ENCODE peak calls at places on chromosome 14, in nine cellular contexts. I is coronary artery, Z is kidney, K is fibroblast of lung, R is left ventricle myocardium inferior, X is heart right ventricle, Y is A673, U is hepatocyte, P is upper lobe of left lung. C is an unnamed sample.

GRCh38 chr14:71324767-71325272 is 417.6 kb downstream of the PCNX1 start:
- DNase-seq in I (no peak), R (no peak), K (peak), Z (no peak), P (peak), Y (peak), X (no peak), U (peak), C (no peak)

GRCh38 chr14:100827751-100828447 is 2.0 kb downstream of the MEG3 start:
- DNase-seq in K (peak), Y (no peak), R (no peak), Z (peak), U (no peak), P (no peak), X (no peak), I (no peak), C (no peak)

GRCh38 chr14:50311337-50311973 is 574 bp downstream of the L2HGDH start:
- DNase-seq in Z (no peak), R (no peak), Y (peak), K (no peak), I (no peak), U (no peak), P (no peak), X (no peak), C (no peak)

GRCh38 chr14:23160924-23161522 is 22.4 kb downstream of the SLC7A8 start:
- DNase-seq in K (peak), Y (peak), Z (peak), I (no peak), R (no peak), U (peak), P (peak), X (no peak), C (peak)

GRCh38 chr14:36281309-36281708 is 39.1 kb downstream of the MBIP start:
- DNase-seq in U (no peak), R (no peak), Y (peak), I (no peak), P (no peak), X (no peak), Z (no peak), K (no peak), C (no peak)

GRCh38 chr14:104305511-104306449 is 167.4 kb downstream of the KIF26A start:
- DNase-seq in P (no peak), Y (no peak), R (peak), X (no peak), U (no peak), Z (peak), K (no peak), I (no peak), C (peak)

GRCh38 chr14:21039585-21040369 is 2.4 kb upstream of the RNASE7 start:
- DNase-seq in X (no peak), Z (no peak), K (peak), U (peak), I (no peak), R (no peak), P (peak), Y (peak), C (peak)

GRCh38 chr14:32509632-32510187 is 180.6 kb downstream of the AKAP6 start:
- DNase-seq in X (no peak), Z (peak), I (peak), P (no peak), R (peak), Y (no peak), K (peak), U (peak), C (no peak)

GRCh38 chr14:65025818-65026217 is 39.1 kb downstream of the FNTB start:
- DNase-seq in Z (no peak), P (no peak), R (no peak), U (no peak), K (no peak), I (no peak), Y (no peak), X (no peak), C (no peak)

GRCh38 chr14:52110441-52111086 is 41.7 kb upstream of the NID2 start:
- DNase-seq in Z (no peak), I (no peak), P (no peak), X (no peak), K (peak), Y (no peak), R (no peak), U (no peak), C (no peak)

GRCh38 chr14:71320734-71321555 is 413.7 kb downstream of the PCNX1 start:
- DNase-seq in Z (peak), Y (peak), K (peak), I (peak), U (peak), X (peak), R (peak), P (peak), C (peak)

GRCh38 chr14:71363961-71364360 is 456.7 kb downstream of the PCNX1 start:
- DNase-seq in P (no peak), Y (peak), I (no peak), K (peak), U (peak), Z (no peak), R (no peak), X (no peak), C (no peak)

GRCh38 chr14:76877871-76878270 is 51.7 kb downstream of the LRRC74A start:
- DNase-seq in K (no peak), X (no peak), R (no peak), Z (no peak), P (no peak), U (no peak), Y (no peak), I (no peak), C (no peak)

GRCh38 chr14:54627718-54628345 is 60.9 kb downstream of the SAMD4A start:
- DNase-seq in X (peak), K (peak), Y (peak), R (peak), U (peak), Z (peak), P (no peak), I (peak), C (peak)

GRCh38 chr14:34649344-34649743 is 19.4 kb upstream of the SNX6 start:
- DNase-seq in U (no peak), P (no peak), R (no peak), K (peak), I (no peak), Z (no peak), Y (no peak), X (no peak), C (no peak)

GRCh38 chr14:32129124-32129523 is 52.0 kb downstream of the ARHGAP5 start:
- DNase-seq in Z (no peak), Y (no peak), K (peak), U (no peak), P (no peak), R (no peak), X (no peak), I (no peak), C (no peak)

GRCh38 chr14:58587271-58587670 is 50.5 kb upstream of the DACT1 start:
- DNase-seq in Z (no peak), I (no peak), U (no peak), K (peak), R (no peak), Y (no peak), X (no peak), P (no peak), C (no peak)

GRCh38 chr14:106564058-106564643 is 1037.8 kb downstream of the TMEM121 start:
- DNase-seq in K (no peak), I (no peak), U (no peak), X (no peak), Y (peak), R (no peak), Z (no peak), P (no peak), C (peak)

GRCh38 chr14:88669346-88669745 is 106.5 kb downstream of the ZC3H14 start:
- DNase-seq in Y (no peak), U (no peak), R (no peak), I (no peak), Z (no peak), X (no peak), K (no peak), P (no peak), C (no peak)

GRCh38 chr14:88667555-88668273 is 104.9 kb downstream of the ZC3H14 start:
- DNase-seq in K (peak), Y (peak), Z (no peak), P (peak), U (peak), I (no peak), X (no peak), R (no peak), C (no peak)

GRCh38 chr14:88668448-88669116 is 105.7 kb downstream of the ZC3H14 start:
- DNase-seq in U (no peak), K (no peak), P (no peak), Z (no peak), Y (no peak), X (no peak), I (no peak), R (no peak), C (no peak)
- H3K27ac ChIP-seq in U (no peak), K (no peak), P (no peak), Z (no peak), Y (no peak), X (no peak), I (no peak), R (no peak), C (peak)

GRCh38 chr14:75226755-75227544 is 50.5 kb upstream of the TMED10 start:
- DNase-seq in Z (no peak), I (no peak), P (no peak), K (no peak), U (no peak), R (no peak), Y (no peak), X (no peak), C (no peak)

GRCh38 chr14:75232597-75232996 is 46.0 kb upstream of the FOS start:
- DNase-seq in U (no peak), R (no peak), X (no peak), I (no peak), Z (peak), P (peak), Y (no peak), K (no peak), C (no peak)

GRCh38 chr14:75231320-75231719 is 47.3 kb upstream of the FOS start:
- DNase-seq in Y (no peak), Z (peak), P (no peak), K (no peak), U (no peak), R (no peak), I (no peak), X (no peak), C (no peak)

GRCh38 chr14:75229576-75229922 is 49.1 kb upstream of the FOS start:
- DNase-seq in Z (peak), X (no peak), R (no peak), U (no peak), K (no peak), Y (peak), P (no peak), I (no peak), C (no peak)

DNA sequence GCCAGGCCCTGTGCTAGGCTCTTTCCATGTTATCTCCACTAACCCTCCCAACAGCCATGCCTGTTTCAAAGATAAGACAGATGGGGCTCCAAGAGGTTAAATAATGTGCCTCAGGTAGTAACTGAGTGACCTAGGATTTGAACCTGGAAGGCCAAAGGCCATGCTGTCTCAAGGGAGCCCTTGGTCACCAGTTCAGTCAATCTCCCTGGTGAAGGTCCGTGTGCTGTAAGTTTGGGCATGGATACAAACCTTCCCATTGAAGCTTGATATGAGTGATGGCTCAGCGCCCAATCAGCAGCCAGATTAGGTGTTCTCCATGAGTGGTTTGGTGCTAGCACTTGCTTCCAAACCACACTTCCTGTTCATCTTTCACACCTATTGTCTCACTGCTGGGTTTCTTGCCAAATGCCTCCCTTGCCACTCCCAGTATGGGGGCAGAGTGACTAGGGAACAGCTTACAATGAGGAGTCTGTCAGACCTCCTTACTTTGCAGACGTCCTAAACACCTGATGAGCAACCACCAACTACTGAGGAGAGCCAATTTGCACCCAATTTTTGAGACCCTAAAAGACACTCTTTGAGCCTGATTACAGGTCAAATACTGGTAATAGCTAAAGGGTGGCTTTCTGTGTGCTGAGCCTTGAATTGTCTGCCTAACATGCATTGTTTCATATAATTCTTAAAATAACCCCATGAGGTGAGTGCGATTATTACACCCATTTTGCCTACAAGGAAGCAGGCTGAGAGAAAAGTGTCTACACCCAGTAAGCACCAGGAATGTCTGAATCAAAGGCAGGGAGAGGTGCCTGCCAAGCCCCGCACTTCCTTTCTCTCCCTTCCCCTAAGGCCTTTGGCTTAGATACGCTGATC is 48.5 kb upstream of the FOS start:
- DNase-seq in P (peak), R (peak), U (peak), Z (peak), X (no peak), I (no peak), K (peak), Y (peak), C (peak)
- TF ChIP-seq CTCF in P (peak), R (no peak), U (peak), Z (no peak), X (peak), I (no peak), K (peak), Y (peak), C (peak)

GRCh38 chr14:99564903-99565259 is 39.1 kb downstream of the CCDC85C start:
- DNase-seq in P (no peak), X (no peak), R (no peak), Z (no peak), I (no peak), K (no peak), U (no peak), Y (no peak), C (no peak)

GRCh38 chr14:99564256-99564902 is 39.6 kb downstream of the CCDC85C start:
- DNase-seq in R (peak), K (peak), Y (peak), Z (no peak), U (peak), X (peak), P (peak), I (no peak), C (no peak)

GRCh38 chr14:99563749-99564129 is 40.3 kb downstream of the CCDC85C start:
- DNase-seq in R (no peak), Y (no peak), I (no peak), Z (no peak), K (no peak), U (no peak), P (no peak), X (no peak), C (no peak)

GRCh38 chr14:99561827-99562226 is 42.2 kb downstream of the CCDC85C start:
- DNase-seq in P (no peak), K (no peak), Y (no peak), X (no peak), Z (peak), I (no peak), R (no peak), U (no peak), C (no peak)

GRCh38 chr14:99562848-99563748 is 40.9 kb downstream of the CCDC85C start:
- DNase-seq in Z (peak), U (peak), Y (no peak), P (peak), X (peak), I (no peak), R (peak), K (peak), C (no peak)
- H3K27ac ChIP-seq in Z (no peak), U (peak), Y (no peak), P (no peak), X (peak), I (no peak), R (peak), K (no peak), C (no peak)

GRCh38 chr14:41299924-41300323 is 306.8 kb upstream of the LRFN5 start:
- DNase-seq in Y (no peak), P (no peak), X (no peak), K (no peak), R (no peak), Z (no peak), I (no peak), U (no peak), C (no peak)
- TF ChIP-seq CTCF in Y (no peak), P (no peak), X (no peak), K (no peak), R (no peak), Z (no peak), I (no peak), U (no peak), C (no peak)